ENCODE peak calls at places on chromosomes 12 and 14, in five cellular contexts. One of them, this sample, is unnamed.

GRCh38 chr12:110937104-110937641 is 16.8 kb upstream of the MYL2 start:
- DNase-seq in epithelial cell of esophagus: peak
- DNase-seq in HT1080: peak
- DNase-seq in stimulated activated CD8-positive, alpha-beta memory T cell treated with anti-CD3 and anti-CD28 coated beads, Interleukin-2, amount 100 ng/mL, for 48 hours: peak
- DNase-seq in HEK293T: peak
- DNase-seq in this sample: peak

GRCh38 chr14:89721330-89721729 is 233.2 kb downstream of the EFCAB11 start:
- DNase-seq in epithelial cell of esophagus: no peak
- DNase-seq in HT1080: no peak
- DNase-seq in stimulated activated CD8-positive, alpha-beta memory T cell treated with anti-CD3 and anti-CD28 coated beads, Interleukin-2, amount 100 ng/mL, for 48 hours: no peak
- DNase-seq in HEK293T: no peak
- DNase-seq in this sample: no peak

GRCh38 chr12:4031703-4032291 is 158.6 kb upstream of the PARP11 start:
- DNase-seq in epithelial cell of esophagus: peak
- DNase-seq in HT1080: peak
- DNase-seq in stimulated activated CD8-positive, alpha-beta memory T cell treated with anti-CD3 and anti-CD28 coated beads, Interleukin-2, amount 100 ng/mL, for 48 hours: no peak
- DNase-seq in HEK293T: no peak
- DNase-seq in this sample: no peak

GRCh38 chr14:97179573-97179972 is 382.4 kb downstream of the VRK1 start:
- DNase-seq in epithelial cell of esophagus: no peak
- DNase-seq in HT1080: peak
- DNase-seq in stimulated activated CD8-positive, alpha-beta memory T cell treated with anti-CD3 and anti-CD28 coated beads, Interleukin-2, amount 100 ng/mL, for 48 hours: no peak
- DNase-seq in HEK293T: no peak
- DNase-seq in this sample: no peak

GRCh38 chr12:72570601-72571000 is 298.4 kb downstream of the TRHDE start:
- DNase-seq in epithelial cell of esophagus: peak
- DNase-seq in HT1080: no peak
- DNase-seq in stimulated activated CD8-positive, alpha-beta memory T cell treated with anti-CD3 and anti-CD28 coated beads, Interleukin-2, amount 100 ng/mL, for 48 hours: no peak
- DNase-seq in HEK293T: peak
- DNase-seq in this sample: no peak

GRCh38 chr14:75240781-75241180 is 37.8 kb upstream of the FOS start:
- DNase-seq in epithelial cell of esophagus: no peak
- DNase-seq in HT1080: no peak
- DNase-seq in stimulated activated CD8-positive, alpha-beta memory T cell treated with anti-CD3 and anti-CD28 coated beads, Interleukin-2, amount 100 ng/mL, for 48 hours: no peak
- DNase-seq in HEK293T: no peak
- DNase-seq in this sample: no peak

GRCh38 chr14:23517650-23518329 is 33.8 kb downstream of the ZFHX2 start:
- DNase-seq in epithelial cell of esophagus: no peak
- DNase-seq in HT1080: no peak
- DNase-seq in stimulated activated CD8-positive, alpha-beta memory T cell treated with anti-CD3 and anti-CD28 coated beads, Interleukin-2, amount 100 ng/mL, for 48 hours: no peak
- DNase-seq in HEK293T: no peak
- DNase-seq in this sample: no peak

GRCh38 chr12:53505555-53506449 is 1.5 kb downstream of the NPFF start:
- DNase-seq in epithelial cell of esophagus: no peak
- DNase-seq in HT1080: no peak
- DNase-seq in stimulated activated CD8-positive, alpha-beta memory T cell treated with anti-CD3 and anti-CD28 coated beads, Interleukin-2, amount 100 ng/mL, for 48 hours: no peak
- DNase-seq in HEK293T: no peak
- DNase-seq in this sample: peak

GRCh38 chr12:56645201-56645716 is 525 bp downstream of the ATP5F1B start:
- DNase-seq in epithelial cell of esophagus: no peak
- DNase-seq in HT1080: no peak
- DNase-seq in stimulated activated CD8-positive, alpha-beta memory T cell treated with anti-CD3 and anti-CD28 coated beads, Interleukin-2, amount 100 ng/mL, for 48 hours: no peak
- DNase-seq in HEK293T: no peak
- DNase-seq in this sample: no peak

GRCh38 chr14:105328678-105329390 is 14.3 kb downstream of the PACS2 start:
- DNase-seq in epithelial cell of esophagus: no peak
- DNase-seq in HT1080: no peak
- DNase-seq in stimulated activated CD8-positive, alpha-beta memory T cell treated with anti-CD3 and anti-CD28 coated beads, Interleukin-2, amount 100 ng/mL, for 48 hours: no peak
- DNase-seq in HEK293T: no peak
- DNase-seq in this sample: no peak

GRCh38 chr12:45200497-45201043 is 15.3 kb upstream of the ANO6 start:
- DNase-seq in epithelial cell of esophagus: peak
- DNase-seq in HT1080: no peak
- DNase-seq in stimulated activated CD8-positive, alpha-beta memory T cell treated with anti-CD3 and anti-CD28 coated beads, Interleukin-2, amount 100 ng/mL, for 48 hours: no peak
- DNase-seq in HEK293T: no peak
- DNase-seq in this sample: no peak